ENCODE peak calls at places on chromosomes 12 and 14, in four cellular contexts. One of them, this sample, is unnamed.
A peak's percentile ranks its signal among the peaks of the same experiment; 100 is the strongest.

GRCh38 chr14:56119221-56119967 is 1.2 kb downstream of the PELI2 start:
- DNase-seq in KG1: peak; percentile 44
- DNase-seq in HuH-7: peak; percentile 15
- DNase-seq in Right ventricle myocardium superior: peak; percentile 77
- DNase-seq in this sample: no peak

GRCh38 chr12:12072064-12072760 is 1.5 kb downstream of the BCL2L14 start:
- DNase-seq in HuH-7: no peak
- DNase-seq in Right ventricle myocardium superior: no peak
- DNase-seq in KG1: no peak
- DNase-seq in this sample: no peak

GRCh38 chr12:25648460-25648859 is 95.4 kb upstream of the LMNTD1 start:
- DNase-seq in Right ventricle myocardium superior: peak; percentile 59
- DNase-seq in KG1: no peak
- DNase-seq in HuH-7: no peak
- DNase-seq in this sample: no peak

GRCh38 chr12:6766651-6767300 is 613 bp downstream of the PTMS start:
- DNase-seq in Right ventricle myocardium superior: peak; percentile 90
- DNase-seq in KG1: peak; percentile 20
- DNase-seq in HuH-7: peak; percentile 67
- DNase-seq in this sample: peak; percentile 54

GRCh38 chr14:101878222-101879211 is 85.9 kb upstream of the DYNC1H1 start:
- DNase-seq in HuH-7: no peak
- DNase-seq in Right ventricle myocardium superior: no peak
- DNase-seq in KG1: no peak
- DNase-seq in this sample: no peak

GRCh38 chr12:21962236-21962635 is 21.0 kb upstream of the ABCC9 start:
- DNase-seq in KG1: no peak
- DNase-seq in HuH-7: no peak
- DNase-seq in Right ventricle myocardium superior: no peak
- DNase-seq in this sample: no peak

GRCh38 chr12:15563683-15564082 is 225.5 kb downstream of the EPS8 start:
- DNase-seq in HuH-7: no peak
- DNase-seq in KG1: no peak
- DNase-seq in Right ventricle myocardium superior: no peak
- DNase-seq in this sample: no peak

GRCh38 chr12:82329508-82329907 is 28.7 kb downstream of the CCDC59 start:
- DNase-seq in KG1: no peak
- DNase-seq in HuH-7: peak; percentile 3
- DNase-seq in Right ventricle myocardium superior: no peak
- DNase-seq in this sample: no peak

GRCh38 chr12:180445-180844 is 33.5 kb downstream of the SLC6A12 start:
- DNase-seq in Right ventricle myocardium superior: no peak
- DNase-seq in HuH-7: no peak
- DNase-seq in KG1: peak; percentile 37
- DNase-seq in this sample: peak; percentile 60